ENCODE peak calls at places on chromosome 10, in eight cellular contexts. S, N, F, A, W, I, V and G are unnamed samples.

GRCh38 chr10:16260388-16260787 is 176.4 kb upstream of the PTER start:
- DNase-seq in S (no peak), A (no peak), F (no peak), I (no peak), V (no peak), W (no peak), N (no peak), G (no peak)

GRCh38 chr10:34719336-34719735 is 95.8 kb downstream of the PARD3 start:
- DNase-seq in A (no peak), W (no peak), S (no peak), V (no peak), I (no peak), N (no peak), F (no peak), G (no peak)

GRCh38 chr10:132124201-132124920 is 58.6 kb downstream of the JAKMIP3 start:
- DNase-seq in F (no peak), W (no peak), I (no peak), N (no peak), V (no peak), S (no peak), A (peak; percentile 72), G (no peak)

GRCh38 chr10:99815611-99816010 is 33.2 kb downstream of the ABCC2 start:
- DNase-seq in F (peak; percentile 14), V (no peak), W (no peak), A (no peak), N (peak; percentile 1), S (no peak), I (no peak), G (no peak)

GRCh38 chr10:5525581-5526271 is 965 bp downstream of the CALML3 start:
- DNase-seq in W (peak; percentile 26), N (peak; percentile 42), V (no peak), A (peak; percentile 68), I (no peak), F (no peak), S (no peak), G (no peak)

GRCh38 chr10:102777696-102778530 is 34.2 kb downstream of the WBP1L start:
- DNase-seq in S (no peak), V (no peak), A (no peak), N (no peak), W (no peak), F (no peak), I (no peak), G (peak; percentile 42)

GRCh38 chr10:7260412-7260900 is 150.4 kb downstream of the SFMBT2 start:
- DNase-seq in S (peak; percentile 64), F (peak; percentile 86), W (peak; percentile 94), I (peak; percentile 56), V (peak; percentile 82), N (peak; percentile 97), A (no peak), G (peak; percentile 71)

GRCh38 chr10:34922138-34922537 is 107.0 kb upstream of the PARD3 start:
- DNase-seq in I (no peak), V (no peak), N (no peak), W (no peak), S (no peak), A (no peak), F (peak; percentile 32), G (no peak)

GRCh38 chr10:131453772-131454634 is 142.5 kb upstream of the TCERG1L start:
- DNase-seq in V (peak; percentile 62), S (peak; percentile 76), I (peak; percentile 66), F (no peak), W (peak; percentile 84), N (no peak), A (peak; percentile 85), G (peak; percentile 88)

GRCh38 chr10:84329094-84329611 is 764 bp downstream of the CCSER2 start:
- DNase-seq in S (peak; percentile 41), F (peak; percentile 59), I (no peak), A (no peak), W (peak; percentile 35), V (peak; percentile 26), N (peak; percentile 65), G (peak; percentile 57)

GRCh38 chr10:24721254-24722106 is 2.2 kb downstream of the ARHGAP21 start:
- DNase-seq in A (peak; percentile 78), N (peak; percentile 35), F (peak; percentile 12), I (peak; percentile 20), W (peak; percentile 49), S (peak; percentile 52), V (peak; percentile 12), G (peak; percentile 47)

GRCh38 chr10:47037654-47038425 is 126.6 kb downstream of the PTPN20 start:
- DNase-seq in N (no peak), A (peak; percentile 28), I (no peak), W (no peak), S (no peak), V (no peak), F (no peak), G (no peak)

GRCh38 chr10:36109399-36110023 is 467.4 kb upstream of the FZD8 start:
- DNase-seq in F (no peak), I (no peak), V (no peak), N (no peak), A (no peak), W (no peak), S (no peak), G (no peak)

GRCh38 chr10:131928248-131929095 is 27.7 kb downstream of the PPP2R2D start:
- DNase-seq in A (no peak), F (peak; percentile 51), S (no peak), I (peak; percentile 38), N (peak; percentile 51), W (no peak), V (peak; percentile 43), G (no peak)

GRCh38 chr10:100489388-100489787 is 26.6 kb downstream of the WNT8B start:
- DNase-seq in V (no peak), A (no peak), N (no peak), F (no peak), S (no peak), W (no peak), I (no peak), G (no peak)

GRCh38 chr10:121069061-121069850 is 218.1 kb downstream of the WDR11 start:
- DNase-seq in N (peak; percentile 36), V (no peak), F (no peak), W (no peak), S (no peak), A (no peak), I (no peak), G (no peak)
- H3K27ac ChIP-seq in N (no peak overlapping the region), V (no peak overlapping the region), F (no peak overlapping the region), W (no peak overlapping the region), S (no peak overlapping the region), A (no peak overlapping the region), I (no peak overlapping the region), G (peak overlapping the region; percentile 64)

GRCh38 chr10:12717981-12718707 is 283.4 kb downstream of the CCDC3 start:
- DNase-seq in A (no peak), N (peak; percentile 49), W (no peak), F (peak; percentile 56), V (no peak), S (no peak), I (no peak), G (no peak)
- H3K4me1 ChIP-seq in A (peaks cover 7% of the 10 kb centered on the region), N (peaks cover 4% of the 10 kb centered on the region), W (peaks cover 9% of the 10 kb centered on the region), F (peaks cover 8% of the 10 kb centered on the region), V (peaks cover 21% of the 10 kb centered on the region), S (peaks cover 25% of the 10 kb centered on the region), I (peaks cover 24% of the 10 kb centered on the region), G (peaks cover 17% of the 10 kb centered on the region)

GRCh38 chr10:130108934-130109604 is 1.6 kb downstream of the C10orf143 start:
- DNase-seq in W (no peak), N (no peak), I (no peak), S (no peak), A (no peak), F (no peak), V (no peak), G (no peak)
- H3K4me3 ChIP-seq in W (no peak overlapping the region), N (peak overlapping the region; percentile 62), I (peak overlapping the region; percentile 94), S (no peak overlapping the region), A (no peak overlapping the region), F (no peak overlapping the region), V (peak overlapping the region; percentile 74), G (peak overlapping the region; percentile 6)

GRCh38 chr10:58348571-58349033 is 13.8 kb downstream of the UBE2D1 start:
- DNase-seq in F (no peak), W (no peak), I (no peak), V (no peak), A (no peak), N (no peak), S (no peak), G (no peak)

GRCh38 chr10:58350023-58350422 is 15.2 kb downstream of the UBE2D1 start:
- DNase-seq in W (no peak), I (no peak), A (no peak), S (no peak), N (no peak), F (no peak), V (no peak), G (no peak)

GRCh38 chr10:58350619-58351323 is 16.0 kb downstream of the UBE2D1 start:
- DNase-seq in W (no peak), N (no peak), F (peak; percentile 57), I (no peak), A (no peak), S (no peak), V (no peak), G (no peak)

GRCh38 chr10:58351616-58352578 is 17.1 kb downstream of the UBE2D1 start:
- DNase-seq in I (no peak), S (no peak), W (no peak), V (no peak), A (no peak), N (no peak), F (no peak), G (no peak)

GRCh38 chr10:58347967-58348366 is 13.2 kb downstream of the UBE2D1 start:
- DNase-seq in A (no peak), S (no peak), F (no peak), N (no peak), W (no peak), I (no peak), V (no peak), G (no peak)
- H3K27ac ChIP-seq in A (no peak overlapping the region), S (no peak overlapping the region), F (no peak overlapping the region), N (no peak overlapping the region), W (no peak overlapping the region), I (no peak overlapping the region), V (no peak overlapping the region), G (peak overlapping the region; percentile 39)